ENCODE peak calls at places on chromosome 14, in ten cellular contexts. S is ascending aorta, U is colonic mucosa, J is tibial artery, Q is kidney epithelial cell, C is astrocyte, E is sigmoid colon, M is upper lobe of right lung, T is IMR-90, K is ovary. G is an unnamed sample. For H3K36me3, the result is how much of the 10 kb centered on the place peaks cover.

GRCh38 chr14:80202888-80203562 is 8.3 kb downstream of the DIO2 start:
- DNase-seq in S (no peak), E (no peak), J (no peak), K (no peak), C (no peak), Q (no peak), U (peak), M (no peak), T (no peak), G (no peak)

GRCh38 chr14:91889477-91890211 is 22.3 kb upstream of the TC2N start:
- DNase-seq in T (no peak), M (no peak), J (no peak), E (peak), K (peak), Q (no peak), U (no peak), S (no peak), C (no peak), G (no peak)

GRCh38 chr14:78254911-78255431 is 84.8 kb downstream of the NRXN3 start:
- DNase-seq in M (no peak), J (no peak), E (no peak), T (no peak), U (no peak), C (peak), Q (peak), K (no peak), S (no peak), G (peak)

GRCh38 chr14:78162202-78162601 is 8.0 kb upstream of the NRXN3 start:
- DNase-seq in Q (peak), S (no peak), U (no peak), K (no peak), C (peak), T (no peak), E (no peak), M (no peak), J (no peak), G (no peak)

GRCh38 chr14:63647696-63648410 is 6.2 kb upstream of the WDR89 start:
- DNase-seq in K (no peak), E (no peak), Q (no peak), U (no peak), C (peak), S (no peak), T (peak), M (no peak), J (no peak), G (no peak)

GRCh38 chr14:73633517-73634332 is 11.1 kb upstream of the DNAL1 start:
- DNase-seq in K (peak), T (peak), M (peak), S (no peak), C (peak), J (peak), E (peak), Q (peak), U (peak), G (peak)

GRCh38 chr14:76720382-76720813 is 40.9 kb upstream of the VASH1 start:
- DNase-seq in J (peak), E (peak), Q (no peak), C (peak), U (peak), S (no peak), K (peak), T (peak), M (peak), G (peak)

GRCh38 chr14:93994919-93995682 is 2.0 kb upstream of the CCDC197 start:
- DNase-seq in C (peak), S (peak), U (no peak), E (peak), M (no peak), T (peak), J (peak), K (no peak), Q (peak), G (no peak)

GRCh38 chr14:103057028-103057371 is 349 bp downstream of the CDC42BPB start:
- DNase-seq in E (peak), S (no peak), U (no peak), M (peak), C (no peak), Q (no peak), K (peak), J (no peak), T (no peak), G (no peak)

GRCh38 chr14:76186318-76187027 is 34.8 kb downstream of the GPATCH2L start:
- DNase-seq in J (no peak), U (no peak), T (no peak), E (no peak), K (no peak), C (no peak), M (no peak), Q (no peak), S (no peak), G (peak)

GRCh38 chr14:39426605-39427004 is 5.6 kb downstream of the FBXO33 start:
- DNase-seq in S (no peak), E (no peak), J (no peak), C (peak), M (no peak), Q (peak), T (peak), K (no peak), U (no peak), G (no peak)
- TF ChIP-seq CTCF in S (no peak), E (no peak), J (no peak), C (peak), M (peak), Q (peak), T (peak), K (no peak), U (no peak), G (no peak)

DNA sequence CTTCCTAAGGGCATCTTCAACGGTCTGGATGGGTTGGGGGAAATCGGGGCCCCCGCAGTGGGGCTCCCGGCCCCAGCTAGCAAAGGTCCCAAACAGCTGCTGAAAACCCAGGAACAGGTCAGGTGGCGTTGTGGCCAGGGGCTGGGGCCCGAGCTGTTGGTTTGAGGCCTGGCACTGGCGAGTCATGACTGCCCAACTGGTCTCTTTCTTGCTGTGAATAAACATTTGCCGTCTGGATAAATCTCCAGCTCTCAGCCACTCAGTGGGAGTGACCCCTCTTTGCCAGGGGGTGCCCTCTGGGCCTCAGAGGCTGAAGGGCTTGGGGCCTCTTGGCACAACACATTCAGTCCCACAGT is 6.8 kb upstream of the SLC25A29 start:
- DNase-seq in S (no peak), J (no peak), U (no peak), M (no peak), T (no peak), E (no peak), K (no peak), Q (no peak), C (no peak), G (no peak)
- H3K36me3 ChIP-seq in S (under half), J (under half), U (under half), M (under half), T (under half), E (under half), K (under half), Q (under half), C (under half), G (under half)

GRCh38 chr14:22589096-22589839 is at the start of gene DAD1:
- DNase-seq in E (peak), S (peak), J (peak), Q (peak), U (peak), T (peak), K (peak), C (peak), M (peak), G (peak)
- TF ChIP-seq CTCF in E (no peak), S (no peak), J (no peak), Q (no peak), U (no peak), T (no peak), K (peak), C (no peak), M (no peak), G (no peak)

GRCh38 chr14:59355101-59355500 is 110.1 kb downstream of the GPR135 start:
- DNase-seq in M (no peak), C (no peak), T (no peak), J (no peak), K (no peak), S (no peak), U (no peak), Q (no peak), E (no peak), G (no peak)

GRCh38 chr14:59358774-59359173 is 106.4 kb downstream of the GPR135 start:
- DNase-seq in T (no peak), Q (no peak), U (peak), J (no peak), S (no peak), C (no peak), K (no peak), E (no peak), M (no peak), G (no peak)

GRCh38 chr14:59356298-59356697 is 108.9 kb downstream of the GPR135 start:
- DNase-seq in S (no peak), E (no peak), K (no peak), U (no peak), C (no peak), J (no peak), Q (no peak), T (no peak), M (no peak), G (no peak)

GRCh38 chr14:59358105-59358504 is 107.1 kb downstream of the GPR135 start:
- DNase-seq in S (no peak), T (peak), C (peak), J (peak), M (no peak), U (no peak), K (no peak), E (peak), Q (peak), G (no peak)

DNA sequence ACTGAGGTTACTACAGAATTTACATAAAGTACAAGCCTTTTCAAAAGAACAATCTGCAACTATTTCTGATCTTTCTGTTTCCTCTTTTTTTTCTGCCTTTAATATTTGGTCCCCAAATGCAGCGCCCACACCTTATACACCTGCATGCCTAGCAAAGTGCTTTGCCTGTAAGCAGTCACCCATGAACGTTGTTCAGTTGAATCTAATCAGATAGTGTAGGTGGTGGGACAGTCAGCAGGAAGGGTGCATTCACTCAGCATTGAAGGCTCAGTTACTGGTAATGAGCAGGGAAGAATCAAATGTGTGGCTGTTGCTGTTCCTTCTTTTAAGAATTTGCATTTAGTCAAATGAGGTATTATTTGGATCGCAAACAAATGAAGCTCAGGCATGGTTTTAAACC is 108.4 kb downstream of the GPR135 start:
- DNase-seq in K (no peak), T (no peak), S (no peak), E (no peak), M (no peak), J (no peak), C (no peak), U (no peak), Q (no peak), G (peak)
- H3K36me3 ChIP-seq in K (under half), T (under half), S (under half), E (under half), M (under half), J (under half), C (under half), U (under half), Q (under half), G (under half)

GRCh38 chr14:22774011-22774706 is 7.7 kb downstream of the OXA1L start:
- DNase-seq in M (no peak), S (no peak), Q (no peak), U (no peak), K (no peak), J (no peak), T (no peak), C (no peak), E (no peak), G (no peak)
- TF ChIP-seq CTCF in M (no peak), S (no peak), Q (no peak), U (no peak), K (no peak), J (no peak), T (no peak), C (no peak), E (no peak), G (no peak)

GRCh38 chr14:31166271-31166561 is 41.4 kb downstream of the HECTD1 start:
- DNase-seq in J (no peak), Q (no peak), M (no peak), S (no peak), T (no peak), K (no peak), U (no peak), C (no peak), E (no peak), G (no peak)
- H3K36me3 ChIP-seq in J (half or more), Q (under half), M (half or more), S (under half), T (under half), K (under half), U (under half), C (under half), E (under half), G (under half)

DNA sequence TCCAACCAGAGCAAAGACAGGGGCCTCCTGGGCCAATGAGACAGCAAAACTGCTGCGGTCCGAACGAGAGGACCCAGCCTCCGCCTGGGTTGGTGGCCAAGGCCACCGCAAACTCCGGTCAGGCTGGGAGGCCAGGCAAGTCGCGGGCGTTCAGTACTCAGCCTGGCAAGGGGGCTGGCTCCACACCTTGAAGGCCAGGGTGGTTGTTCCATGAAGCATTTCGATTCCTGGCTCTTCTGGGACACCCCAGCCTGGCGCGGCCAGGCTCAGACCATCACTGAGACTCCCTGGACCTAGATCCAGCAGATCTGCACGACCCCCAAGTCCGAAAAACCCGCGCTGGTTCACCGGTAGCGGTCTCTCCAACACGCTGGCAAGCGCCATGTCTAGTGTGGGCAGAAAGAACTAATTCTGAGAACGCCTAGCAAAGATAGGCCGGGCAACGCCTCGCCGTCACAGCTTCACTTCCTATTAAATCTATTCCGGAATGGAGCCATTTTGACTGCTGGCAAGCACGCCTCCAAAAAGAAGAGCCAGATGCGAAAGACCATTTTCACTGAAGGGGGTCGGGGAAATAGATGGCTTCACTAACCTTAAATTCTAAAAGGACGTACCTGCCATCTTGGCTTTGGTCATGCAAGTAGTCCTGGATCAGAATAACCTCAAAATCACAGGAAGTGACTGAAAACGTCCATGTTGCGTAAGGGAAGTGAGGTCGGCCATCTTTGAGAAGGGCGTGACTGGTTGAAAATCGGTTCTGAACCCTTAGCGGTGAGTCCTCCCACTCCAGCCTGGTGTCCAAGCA is at the start of gene PSMB5:
- DNase-seq in K (peak), T (peak), Q (peak), C (peak), M (peak), U (peak), E (peak), S (peak), J (peak), G (peak)
- TF ChIP-seq CTCF in K (no peak), T (no peak), Q (no peak), C (no peak), M (no peak), U (no peak), E (no peak), S (no peak), J (no peak), G (no peak)

GRCh38 chr14:50531595-50532501 is 521 bp downstream of the MAP4K5 start:
- DNase-seq in J (peak), C (no peak), S (no peak), K (peak), M (peak), U (peak), T (peak), E (peak), Q (no peak), G (peak)
- H3K36me3 ChIP-seq in J (under half), C (under half), S (under half), K (under half), M (under half), U (under half), T (under half), E (under half), Q (under half), G (under half)

GRCh38 chr14:70257526-70257925 is 68.8 kb upstream of the SLC8A3 start:
- DNase-seq in J (no peak), T (no peak), S (no peak), C (no peak), K (no peak), M (no peak), Q (no peak), E (no peak), U (peak), G (no peak)
- TF ChIP-seq CTCF in J (no peak), T (no peak), S (no peak), C (no peak), K (no peak), M (peak), Q (peak), E (no peak), U (no peak), G (peak)

DNA sequence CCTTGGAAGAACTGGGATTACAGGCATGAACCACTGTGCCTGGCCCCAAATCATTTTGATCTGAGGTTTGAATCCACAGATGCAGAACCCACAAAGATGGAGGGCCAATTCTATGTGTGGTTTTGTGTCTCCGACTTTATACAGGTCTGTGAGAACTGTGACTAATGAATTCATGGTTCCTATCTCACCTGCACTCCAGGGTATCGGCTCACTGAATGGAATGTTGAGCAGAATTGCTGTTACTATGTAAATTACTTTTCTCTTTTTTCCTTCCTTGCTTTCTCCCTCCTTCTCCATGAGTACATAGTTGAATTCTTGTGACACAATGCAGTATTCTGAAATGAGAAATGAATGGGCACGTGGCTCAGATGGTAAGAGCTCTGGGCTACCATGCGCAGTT is 21.1 kb upstream of the GALNT16 start:
- DNase-seq in S (no peak), U (no peak), T (no peak), C (no peak), K (no peak), M (no peak), J (no peak), Q (no peak), E (no peak), G (no peak)
- H3K36me3 ChIP-seq in S (half or more), U (under half), T (under half), C (under half), K (under half), M (half or more), J (half or more), Q (under half), E (under half), G (under half)

G was measured in GM06990.